ENCODE peak calls at places on chromosomes 12 and 14, in five cellular contexts. Q, W, U, T and A are unnamed samples.

GRCh38 chr14:100361626-100362025 is 38.5 kb downstream of the SLC25A47 start:
- DNase-seq in T (no peak), Q (no peak), U (no peak), W (no peak), A (no peak)

GRCh38 chr12:116299064-116299463 is 21.6 kb upstream of the MED13L start:
- DNase-seq in W (no peak), U (peak), Q (no peak), T (no peak), A (no peak)

GRCh38 chr12:127548123-127548553 is 718.8 kb upstream of the TMEM132C start:
- DNase-seq in W (no peak), U (no peak), T (no peak), Q (no peak), A (no peak)

GRCh38 chr12:119659289-119659897 is 8.5 kb upstream of the PRKAB1 start:
- DNase-seq in Q (peak), W (peak), U (no peak), T (no peak), A (peak)

GRCh38 chr12:26878661-26879119 is 45.7 kb upstream of the ITPR2 start:
- DNase-seq in W (no peak), U (no peak), Q (peak), T (no peak), A (no peak)

GRCh38 chr12:52495385-52495784 is 2.3 kb upstream of the KRT6A start:
- DNase-seq in U (no peak), Q (no peak), W (no peak), T (peak), A (no peak)

GRCh38 chr14:42703501-42703900 is 1096.8 kb downstream of the LRFN5 start:
- DNase-seq in T (no peak), Q (no peak), U (no peak), W (no peak), A (no peak)

GRCh38 chr12:128734391-128734790 is 89.4 kb downstream of the SLC15A4 start:
- DNase-seq in W (no peak), Q (no peak), U (no peak), T (no peak), A (no peak)

GRCh38 chr14:83994020-83994419 is 1535.9 kb upstream of the FLRT2 start:
- DNase-seq in W (no peak), U (no peak), T (no peak), Q (no peak), A (no peak)

GRCh38 chr12:51705450-51705849 is 114.4 kb downstream of the SCN8A start:
- DNase-seq in Q (no peak), W (no peak), T (no peak), U (no peak), A (no peak)

GRCh38 chr14:93543766-93544165 is 113.0 kb downstream of the UNC79 start:
- DNase-seq in Q (no peak), T (no peak), U (no peak), W (no peak), A (no peak)

GRCh38 chr12:1131811-1132224 is 140.8 kb downstream of the ERC1 start:
- DNase-seq in T (no peak), U (no peak), Q (no peak), W (no peak), A (peak)

GRCh38 chr14:58283730-58284129 is 14.6 kb upstream of the ARID4A start:
- DNase-seq in Q (no peak), T (no peak), W (no peak), U (no peak), A (no peak)

GRCh38 chr12:24360461-24360860 is 411.0 kb upstream of the SOX5 start:
- DNase-seq in U (no peak), T (no peak), Q (no peak), W (no peak), A (no peak)

GRCh38 chr12:50985322-50985721 is 33.0 kb downstream of the HIGD1C start:
- DNase-seq in U (no peak), Q (no peak), T (no peak), W (no peak), A (no peak)

GRCh38 chr14:90301580-90302181 is 30.1 kb downstream of the NRDE2 start:
- DNase-seq in Q (no peak), T (no peak), W (no peak), U (peak), A (no peak)

GRCh38 chr14:106268013-106268727 is 741.8 kb downstream of the TMEM121 start:
- DNase-seq in Q (peak), W (no peak), T (no peak), U (no peak), A (peak)

GRCh38 chr14:61145903-61146411 is 135.2 kb downstream of the TMEM30B start:
- DNase-seq in U (no peak), Q (peak), T (no peak), W (no peak), A (no peak)

GRCh38 chr12:5989621-5990020 is 44.6 kb upstream of the ANO2 start:
- DNase-seq in Q (no peak), U (no peak), W (no peak), T (no peak), A (no peak)

DNA sequence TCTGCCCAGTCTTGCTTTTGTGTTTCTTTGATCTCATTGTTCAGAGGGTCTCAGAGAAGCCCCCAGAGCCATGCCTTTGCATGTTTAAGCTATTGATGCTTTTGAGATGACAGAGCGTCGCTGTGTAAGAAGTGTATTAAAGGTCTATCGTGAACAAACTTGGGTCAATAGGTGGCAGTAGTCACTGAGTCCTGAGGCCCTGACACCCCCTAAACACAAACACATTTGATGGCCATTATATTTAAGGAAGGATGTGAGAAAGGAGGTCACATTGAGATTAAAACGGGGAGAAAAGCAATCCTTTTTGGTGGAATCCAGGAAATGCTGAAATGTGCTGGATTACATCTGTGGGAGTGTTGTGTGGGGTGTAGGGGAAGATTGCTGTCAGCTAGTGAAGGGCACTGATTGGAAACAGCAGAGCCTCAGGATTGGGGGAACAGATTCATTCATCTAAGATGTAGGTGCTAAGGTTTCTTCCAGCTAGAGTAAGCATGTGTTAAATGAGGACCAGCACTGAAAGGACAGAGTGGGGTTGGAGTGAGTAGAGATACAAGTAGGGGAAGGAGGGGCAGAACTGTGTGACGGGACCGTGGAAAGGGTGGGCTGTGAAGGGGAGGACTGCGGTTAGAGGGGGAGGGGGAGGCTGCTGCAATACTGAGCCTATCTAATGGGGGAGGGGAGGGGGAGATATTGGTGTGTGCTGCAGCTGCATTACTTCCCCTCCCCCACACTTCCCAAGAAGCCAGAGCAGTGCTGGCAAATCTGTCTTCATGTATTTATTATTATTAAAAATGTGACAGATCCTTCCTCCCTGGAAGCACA is 12.7 kb downstream of the NGDN start:
- DNase-seq in W (no peak), U (no peak), T (no peak), Q (peak), A (no peak)
- TF ChIP-seq CTCF in W (no peak), U (no peak), T (peak), Q (peak), A (no peak)

DNA sequence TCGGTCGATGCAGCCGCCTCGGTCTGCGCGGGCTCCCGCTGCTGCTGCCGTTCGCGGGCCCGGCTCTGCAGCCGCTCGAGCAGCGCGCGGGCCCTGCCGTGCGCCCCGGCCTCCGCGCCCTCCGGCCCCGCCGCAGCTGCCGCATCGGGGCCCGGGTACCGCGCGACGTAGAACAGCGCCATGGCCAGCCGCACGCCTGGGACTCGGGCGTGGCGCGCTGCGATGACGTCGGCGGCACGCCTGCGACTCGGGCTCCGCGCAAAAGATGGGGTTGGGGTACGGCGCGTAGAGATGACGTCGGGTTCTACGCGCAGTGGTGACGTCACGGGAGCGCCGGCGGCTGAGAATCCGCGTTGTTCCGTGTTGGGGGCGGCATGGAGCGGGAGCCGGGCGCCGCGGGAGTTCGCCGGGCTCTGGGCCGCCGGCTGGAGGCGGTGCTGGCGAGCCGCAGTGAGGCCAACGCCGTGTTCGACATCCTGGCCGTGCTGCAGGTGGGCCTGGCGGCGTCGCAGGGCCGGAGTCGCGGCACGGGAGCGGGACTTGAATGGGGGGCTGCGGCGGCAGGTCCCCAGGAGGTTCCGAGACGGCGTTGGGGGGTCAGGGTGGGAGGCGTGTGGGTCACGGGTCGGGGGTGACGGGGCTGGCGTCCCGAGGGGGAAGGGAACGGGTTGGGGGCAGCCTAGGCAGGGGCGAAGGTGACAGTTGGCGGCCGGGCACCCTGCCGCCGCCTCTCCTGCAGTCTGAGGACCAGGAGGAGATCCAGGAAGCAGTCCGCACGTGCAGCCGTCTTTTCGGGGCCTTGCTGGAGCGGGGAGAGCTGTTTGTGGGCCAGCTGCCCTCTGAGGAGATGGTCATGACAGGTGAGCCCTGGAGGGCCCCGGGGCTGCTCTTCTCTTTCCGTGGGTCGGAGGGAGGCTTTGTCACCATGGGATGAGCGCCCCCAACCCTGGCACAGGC is at the start of the genes DDX51 and NOC4L:
- DNase-seq in W (peak), U (peak), Q (peak), T (peak), A (peak)
- TF ChIP-seq CTCF in W (no peak), U (no peak), Q (no peak), T (no peak), A (no peak)

GRCh38 chr12:46944104-46944503 is 118.3 kb upstream of the SLC38A4 start:
- DNase-seq in U (no peak), T (no peak), W (no peak), Q (no peak), A (no peak)
- TF ChIP-seq CTCF in U (no peak), T (peak), W (no peak), Q (peak), A (no peak)

GRCh38 chr12:75783093-75783877 is 248.3 kb downstream of the PHLDA1 start:
- DNase-seq in T (no peak), U (no peak), W (no peak), Q (no peak), A (no peak)

GRCh38 chr12:75781532-75782046 is 250.0 kb downstream of the PHLDA1 start:
- DNase-seq in T (no peak), W (no peak), U (peak), Q (no peak), A (peak)

GRCh38 chr12:75782182-75782581 is 249.4 kb downstream of the PHLDA1 start:
- DNase-seq in U (no peak), Q (no peak), T (no peak), W (no peak), A (no peak)

GRCh38 chr12:75786071-75786470 is 245.5 kb downstream of the PHLDA1 start:
- DNase-seq in Q (no peak), T (no peak), U (no peak), W (no peak), A (no peak)

GRCh38 chr12:75784591-75784990 is 247.0 kb downstream of the PHLDA1 start:
- DNase-seq in Q (peak), U (peak), W (no peak), T (no peak), A (peak)
- TF ChIP-seq CTCF in Q (no peak), U (no peak), W (no peak), T (no peak), A (no peak)

GRCh38 chr12:118359541-118359915 is 13.2 kb downstream of the TAOK3 start:
- DNase-seq in W (no peak), T (no peak), Q (no peak), U (no peak), A (peak)

GRCh38 chr12:118360785-118361404 is 11.8 kb downstream of the TAOK3 start:
- DNase-seq in U (no peak), T (no peak), W (no peak), Q (no peak), A (no peak)

GRCh38 chr12:118358607-118359540 is 13.8 kb downstream of the TAOK3 start:
- DNase-seq in U (no peak), T (no peak), W (no peak), Q (no peak), A (no peak)

GRCh38 chr12:118358008-118358359 is 14.7 kb downstream of the TAOK3 start:
- DNase-seq in W (no peak), U (no peak), T (no peak), Q (no peak), A (no peak)

DNA sequence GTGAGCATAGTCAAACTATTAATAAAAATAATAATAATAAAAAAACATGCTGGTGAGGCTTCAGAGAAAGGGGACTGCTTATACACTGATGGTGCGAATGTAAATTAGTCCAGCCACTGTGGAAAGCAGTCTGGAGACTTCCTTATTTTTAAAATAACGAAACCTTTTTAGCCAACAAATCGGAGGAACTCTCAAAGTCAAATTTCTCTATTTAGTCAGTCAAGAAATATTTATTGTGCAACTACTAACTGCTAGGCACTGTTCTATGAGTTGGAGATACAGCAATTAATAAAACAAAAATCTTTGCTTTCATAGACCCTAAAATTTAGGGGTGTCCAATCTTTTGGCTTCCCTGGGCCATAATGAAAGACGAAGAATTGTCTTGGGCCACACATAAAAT is 10.8 kb downstream of the TAOK3 start:
- DNase-seq in Q (no peak), W (no peak), T (no peak), U (no peak), A (no peak)
- TF ChIP-seq CTCF in Q (no peak), W (no peak), T (no peak), U (no peak), A (no peak)

GRCh38 chr12:63415357-63415756 is 252.9 kb downstream of the DPY19L2 start:
- DNase-seq in U (no peak), W (no peak), Q (no peak), T (no peak), A (no peak)

GRCh38 chr12:63419119-63419518 is 249.2 kb downstream of the DPY19L2 start:
- DNase-seq in W (no peak), U (no peak), Q (no peak), T (peak), A (peak)

GRCh38 chr12:63423839-63424238 is 244.5 kb downstream of the DPY19L2 start:
- DNase-seq in U (no peak), Q (no peak), W (no peak), T (no peak), A (no peak)

GRCh38 chr12:63416788-63417187 is 251.5 kb downstream of the DPY19L2 start:
- DNase-seq in U (no peak), Q (no peak), W (no peak), T (no peak), A (no peak)

GRCh38 chr12:63420206-63420644 is 248.1 kb downstream of the DPY19L2 start:
- DNase-seq in W (peak), T (peak), Q (peak), U (peak), A (peak)
- TF ChIP-seq CTCF in W (peak), T (peak), Q (peak), U (peak), A (no peak)

GRCh38 chr14:75257241-75257640 is 21.4 kb upstream of the FOS start:
- DNase-seq in U (peak), W (no peak), Q (no peak), T (no peak), A (no peak)

GRCh38 chr14:75258803-75259509 is 19.7 kb upstream of the FOS start:
- DNase-seq in U (peak), W (peak), Q (peak), T (peak), A (peak)

GRCh38 chr14:75259946-75260545 is 18.6 kb upstream of the FOS start:
- DNase-seq in U (peak), T (no peak), Q (no peak), W (no peak), A (no peak)

GRCh38 chr14:75258079-75258802 is 20.4 kb upstream of the FOS start:
- DNase-seq in Q (no peak), T (no peak), U (peak), W (no peak), A (no peak)

DNA sequence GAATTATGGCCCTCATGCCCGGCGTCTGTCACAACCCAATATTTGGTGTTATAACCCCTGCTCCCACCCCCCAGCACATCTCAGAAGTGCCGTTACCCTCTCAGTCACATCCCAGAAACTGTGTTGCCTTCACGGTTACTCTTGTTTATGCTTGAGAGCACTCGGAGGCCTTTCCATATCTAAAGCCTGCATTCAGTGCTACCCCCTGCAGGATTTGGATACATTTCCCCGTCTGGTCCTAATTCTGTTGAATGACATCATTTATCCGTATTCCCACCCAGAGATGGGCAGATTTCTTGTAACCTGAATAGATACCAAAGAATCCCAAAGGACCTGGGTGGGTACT is 19.1 kb upstream of the FOS start:
- DNase-seq in U (no peak), T (no peak), W (no peak), Q (no peak), A (no peak)
- TF ChIP-seq CTCF in U (peak), T (peak), W (no peak), Q (peak), A (no peak)

GRCh38 chr12:46825526-46826414 is at the start of gene SLC38A4:
- DNase-seq in W (peak), Q (peak), U (no peak), T (peak), A (peak)
- TF ChIP-seq CTCF in W (peak), Q (no peak), U (no peak), T (peak), A (no peak)